ENCODE peak calls at places on chromosomes 3 and 15, in four cellular contexts. One of them, this sample, is unnamed.

GRCh38 chr3:120348065-120348980 is 831 bp downstream of the LRRC58 start:
- DNase-seq in HepG2: peak
- DNase-seq in SK-N-SH: peak
- DNase-seq in GM12878: no peak
- DNase-seq in this sample: peak

GRCh38 chr3:183626877-183627594 is 8.4 kb upstream of the KLHL24 start:
- DNase-seq in HepG2: no peak
- DNase-seq in SK-N-SH: no peak
- DNase-seq in GM12878: no peak
- DNase-seq in this sample: no peak

GRCh38 chr3:57855281-57855680 is 99.2 kb downstream of the SLMAP start:
- DNase-seq in HepG2: no peak
- DNase-seq in SK-N-SH: no peak
- DNase-seq in GM12878: no peak
- DNase-seq in this sample: no peak

GRCh38 chr3:147185781-147186180 is 220.6 kb downstream of the ZIC4 start:
- DNase-seq in HepG2: peak
- DNase-seq in SK-N-SH: no peak
- DNase-seq in GM12878: no peak
- DNase-seq in this sample: no peak

GRCh38 chr3:138862531-138862923 is 27.8 kb upstream of the PIK3CB start:
- DNase-seq in HepG2: no peak
- DNase-seq in SK-N-SH: no peak
- DNase-seq in GM12878: no peak
- DNase-seq in this sample: no peak

GRCh38 chr3:7978104-7978457 is 523.5 kb upstream of the LMCD1 start:
- DNase-seq in HepG2: no peak
- DNase-seq in SK-N-SH: peak
- DNase-seq in GM12878: no peak
- DNase-seq in this sample: no peak

GRCh38 chr15:80199366-80199765 is 46.6 kb downstream of the FAH start:
- DNase-seq in HepG2: no peak
- DNase-seq in SK-N-SH: no peak
- DNase-seq in GM12878: no peak
- DNase-seq in this sample: no peak

GRCh38 chr15:58065011-58065444 is 483 bp downstream of the ALDH1A2 start:
- DNase-seq in HepG2: no peak
- DNase-seq in SK-N-SH: no peak
- DNase-seq in GM12878: no peak
- DNase-seq in this sample: no peak

GRCh38 chr3:116179091-116179490 is 266.2 kb downstream of the LSAMP start:
- DNase-seq in HepG2: no peak
- DNase-seq in SK-N-SH: no peak
- DNase-seq in GM12878: no peak
- DNase-seq in this sample: no peak

GRCh38 chr15:65790692-65791334 is 1.3 kb downstream of the DENND4A start:
- DNase-seq in HepG2: no peak
- DNase-seq in SK-N-SH: peak
- DNase-seq in GM12878: no peak
- DNase-seq in this sample: no peak

GRCh38 chr3:87435926-87436630 is 159.7 kb upstream of the POU1F1 start:
- DNase-seq in HepG2: no peak
- DNase-seq in SK-N-SH: no peak
- DNase-seq in GM12878: no peak
- DNase-seq in this sample: no peak
- TF ChIP-seq JUND in HepG2: no peak
- TF ChIP-seq JUND in SK-N-SH: no peak
- TF ChIP-seq JUND in GM12878: no peak
- TF ChIP-seq JUND in this sample: no peak

GRCh38 chr3:37741644-37742043 is 120.0 kb upstream of the CTDSPL start:
- DNase-seq in HepG2: peak
- DNase-seq in SK-N-SH: peak
- DNase-seq in GM12878: no peak
- DNase-seq in this sample: peak
- TF ChIP-seq JUND in HepG2: no peak
- TF ChIP-seq JUND in SK-N-SH: no peak
- TF ChIP-seq JUND in GM12878: no peak
- TF ChIP-seq JUND in this sample: no peak

DNA sequence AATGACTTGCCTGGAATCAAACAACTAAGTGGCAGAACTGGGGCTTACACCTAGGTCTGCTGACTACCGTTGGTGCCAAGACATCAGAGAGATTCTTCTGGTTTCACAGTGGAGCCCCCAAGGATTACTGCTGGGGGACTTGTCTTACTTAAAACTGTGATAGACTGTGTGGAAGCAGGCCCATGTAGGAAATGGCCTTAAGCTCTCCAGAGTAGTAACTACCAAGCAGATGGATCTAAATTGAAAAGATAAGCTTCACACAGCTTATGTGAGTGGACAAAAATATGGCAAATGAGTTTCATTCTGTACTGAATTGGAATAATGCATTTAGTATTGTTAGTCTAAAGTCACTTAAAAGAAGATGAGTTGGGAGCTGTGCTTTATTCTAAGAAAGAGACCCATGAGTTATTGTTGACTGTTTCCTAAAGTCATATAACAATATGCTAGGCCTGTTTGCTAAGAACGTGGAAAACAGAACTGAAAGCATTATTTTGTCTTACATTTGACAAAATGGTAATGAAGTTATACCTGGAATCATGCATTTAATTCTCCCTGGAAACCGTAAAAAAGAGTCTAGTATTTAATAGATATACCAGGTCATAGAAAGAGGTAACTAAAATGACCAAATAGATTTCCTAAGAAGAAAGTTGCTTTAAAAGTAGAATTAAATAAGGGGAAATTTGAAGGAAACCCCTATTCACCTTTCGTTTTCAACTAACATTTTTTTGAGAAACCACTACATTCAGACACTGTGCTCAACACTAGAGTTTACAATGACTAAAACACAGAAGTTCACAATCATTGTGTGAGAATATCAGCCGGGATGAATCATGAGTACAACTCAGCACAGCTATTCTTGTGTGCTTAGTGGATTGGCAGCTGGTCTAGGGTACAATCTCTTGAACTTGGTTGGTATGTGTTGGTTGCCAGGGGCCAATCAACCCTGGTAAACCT is 13.0 kb upstream of the MAPK6 start:
- DNase-seq in HepG2: peak
- DNase-seq in SK-N-SH: peak
- DNase-seq in GM12878: peak
- DNase-seq in this sample: no peak
- TF ChIP-seq JUND in HepG2: no peak
- TF ChIP-seq JUND in SK-N-SH: no peak
- TF ChIP-seq JUND in GM12878: peak
- TF ChIP-seq JUND in this sample: no peak

GRCh38 chr3:14298442-14298841 is 104.0 kb upstream of the SLC6A6 start:
- DNase-seq in HepG2: no peak
- DNase-seq in SK-N-SH: no peak
- DNase-seq in GM12878: no peak
- DNase-seq in this sample: no peak

GRCh38 chr3:14301558-14301957 is 100.8 kb upstream of the SLC6A6 start:
- DNase-seq in HepG2: peak
- DNase-seq in SK-N-SH: no peak
- DNase-seq in GM12878: no peak
- DNase-seq in this sample: peak

GRCh38 chr3:14299767-14300166 is 102.6 kb upstream of the SLC6A6 start:
- DNase-seq in HepG2: no peak
- DNase-seq in SK-N-SH: no peak
- DNase-seq in GM12878: no peak
- DNase-seq in this sample: no peak

GRCh38 chr3:14298991-14299555 is 103.3 kb upstream of the SLC6A6 start:
- DNase-seq in HepG2: no peak
- DNase-seq in SK-N-SH: no peak
- DNase-seq in GM12878: no peak
- DNase-seq in this sample: no peak

GRCh38 chr3:14300721-14301377 is 101.6 kb upstream of the SLC6A6 start:
- DNase-seq in HepG2: no peak
- DNase-seq in SK-N-SH: no peak
- DNase-seq in GM12878: no peak
- DNase-seq in this sample: no peak
- TF ChIP-seq JUND in HepG2: no peak
- TF ChIP-seq JUND in SK-N-SH: no peak
- TF ChIP-seq JUND in GM12878: no peak
- TF ChIP-seq JUND in this sample: no peak

GRCh38 chr3:185401319-185401955 is 38.5 kb downstream of the MAP3K13 start:
- DNase-seq in HepG2: no peak
- DNase-seq in SK-N-SH: peak
- DNase-seq in GM12878: no peak
- DNase-seq in this sample: no peak
- TF ChIP-seq JUND in HepG2: no peak
- TF ChIP-seq JUND in SK-N-SH: no peak
- TF ChIP-seq JUND in GM12878: no peak
- TF ChIP-seq JUND in this sample: no peak

This sample was measured in T47D.